ENCODE peak calls at places on chromosomes 4 and X, in six cellular contexts. J is GM23338, R is fibroblast of mammary gland, E is nephron progenitor cell, A is GM20000, Y is omental fat pad. W is an unnamed sample.
A peak's percentile ranks its signal among the peaks of the same experiment; 100 is the strongest.

GRCh38 chr4:41331224-41331623 is 74.5 kb downstream of the UCHL1 start:
- DNase-seq in R (no peak), Y (no peak), A (no peak), J (no peak), E (no peak), W (no peak)

GRCh38 chrX:68443155-68443868 is 10.0 kb upstream of the OPHN1 start:
- DNase-seq in R (no peak), Y (no peak), J (no peak), A (no peak), E (no peak), W (no peak)

GRCh38 chr4:75340561-75340960 is 173.6 kb downstream of the RCHY1 start:
- DNase-seq in J (no peak), R (no peak), Y (no peak), A (no peak), E (no peak), W (no peak)

GRCh38 chr4:137968956-137969709 is 273.0 kb downstream of the SLC7A11 start:
- DNase-seq in Y (no peak), J (no peak), R (peak; percentile 68), A (no peak), E (no peak), W (no peak)

GRCh38 chr4:156505341-156505955 is 466.2 kb downstream of the PDGFC start:
- DNase-seq in J (peak; percentile 59), R (no peak), E (peak; percentile 22), Y (no peak), A (no peak), W (no peak)

GRCh38 chr4:32768664-32769389 is 2048.7 kb downstream of the PCDH7 start:
- DNase-seq in J (no peak), E (no peak), R (no peak), A (no peak), Y (no peak), W (no peak)

GRCh38 chr4:154294951-154295350 is 196.6 kb downstream of the DCHS2 start:
- DNase-seq in E (no peak), A (no peak), J (no peak), Y (no peak), R (no peak), W (no peak)

GRCh38 chrX:135977611-135978010 is 3.8 kb upstream of the MMGT1 start:
- DNase-seq in A (no peak), E (no peak), R (peak; percentile 69), Y (no peak), J (no peak), W (no peak)

GRCh38 chr4:17058506-17058905 is 160.1 kb upstream of the LDB2 start:
- DNase-seq in R (peak; percentile 81), Y (no peak), A (no peak), J (no peak), E (no peak), W (no peak)

GRCh38 chr4:158161561-158162354 is 11.1 kb downstream of the GASK1B start:
- DNase-seq in J (no peak), A (no peak), R (peak; percentile 90), E (no peak), Y (no peak), W (no peak)

GRCh38 chr4:105265689-105266088 is 119.0 kb downstream of the TET2 start:
- DNase-seq in A (no peak), Y (no peak), E (no peak), J (no peak), R (no peak), W (no peak)

GRCh38 chrX:97705936-97706335 is 822.2 kb downstream of the RPA4 start:
- DNase-seq in J (no peak), R (no peak), A (no peak), E (no peak), Y (no peak), W (no peak)

GRCh38 chr4:651884-652642 is 22.0 kb downstream of the ATP5ME start:
- DNase-seq in E (no peak), J (no peak), Y (no peak), R (no peak), A (no peak), W (no peak)

GRCh38 chr4:133775881-133776280 is 425.7 kb downstream of the PABPC4L start:
- DNase-seq in Y (no peak), A (no peak), J (no peak), R (peak; percentile 35), E (no peak), W (no peak)

GRCh38 chrX:19836337-19836736 is 51.1 kb downstream of the SH3KBP1 start:
- DNase-seq in E (no peak), R (no peak), J (no peak), A (no peak), Y (no peak), W (no peak)

GRCh38 chrX:42615161-42615563 is 162.8 kb downstream of the PPP1R2C start:
- DNase-seq in Y (no peak), A (no peak), J (peak; percentile 44), E (peak; percentile 2), R (peak; percentile 4), W (no peak)

GRCh38 chrX:68490644-68491043 is 8.2 kb upstream of the YIPF6 start:
- DNase-seq in R (peak; percentile 26), Y (no peak), J (peak; percentile 53), A (no peak), E (no peak), W (no peak)

GRCh38 chr4:120331486-120332281 is 265.0 kb upstream of the MAD2L1 start:
- DNase-seq in R (peak; percentile 36), A (no peak), J (no peak), Y (no peak), E (no peak), W (no peak)

GRCh38 chrX:132677233-132677716 is 188.4 kb upstream of the MBNL3 start:
- DNase-seq in E (no peak), J (no peak), R (no peak), A (no peak), Y (no peak), W (no peak)

GRCh38 chrX:43882294-43882681 is at the start of gene MAOB:
- DNase-seq in J (peak; percentile 57), R (peak; percentile 2), E (peak; percentile 61), A (peak; percentile 27), Y (no peak), W (no peak)

GRCh38 chr4:180455226-180455625 is 1788.0 kb upstream of the TENM3 start:
- DNase-seq in J (peak; percentile 74), E (no peak), R (no peak), A (no peak), Y (no peak), W (no peak)

GRCh38 chr4:180449395-180449956 is 1793.7 kb upstream of the TENM3 start:
- DNase-seq in R (no peak), J (peak; percentile 84), A (peak; percentile 18), E (peak; percentile 51), Y (no peak), W (peak; percentile 26)
- TF ChIP-seq CTCF in R (peak; percentile 22), J (peak; percentile 94), A (peak; percentile 40), E (peak; percentile 59), Y (no peak), W (peak; percentile 88)

GRCh38 chr4:80171656-80172055 is 25.6 kb upstream of the PRDM8 start:
- DNase-seq in J (no peak), R (peak; percentile 45), E (no peak), Y (no peak), A (no peak), W (no peak)

GRCh38 chr4:80171251-80171650 is 26.1 kb upstream of the PRDM8 start:
- DNase-seq in Y (no peak), A (no peak), J (no peak), E (no peak), R (peak; percentile 80), W (no peak)

GRCh38 chr4:80173387-80173786 is 23.9 kb upstream of the PRDM8 start:
- DNase-seq in J (no peak), A (peak; percentile 21), E (no peak), Y (no peak), R (peak; percentile 93), W (no peak)

GRCh38 chr4:80173841-80174240 is 23.5 kb upstream of the PRDM8 start:
- DNase-seq in R (peak; percentile 84), A (no peak), J (no peak), Y (no peak), E (no peak), W (no peak)

GRCh38 chr4:80172203-80172602 is 25.1 kb upstream of the PRDM8 start:
- DNase-seq in J (no peak), R (no peak), Y (no peak), E (no peak), A (peak; percentile 5), W (no peak)
- TF ChIP-seq CTCF in J (no peak), R (no peak), Y (no peak), E (no peak), A (no peak), W (no peak)

DNA sequence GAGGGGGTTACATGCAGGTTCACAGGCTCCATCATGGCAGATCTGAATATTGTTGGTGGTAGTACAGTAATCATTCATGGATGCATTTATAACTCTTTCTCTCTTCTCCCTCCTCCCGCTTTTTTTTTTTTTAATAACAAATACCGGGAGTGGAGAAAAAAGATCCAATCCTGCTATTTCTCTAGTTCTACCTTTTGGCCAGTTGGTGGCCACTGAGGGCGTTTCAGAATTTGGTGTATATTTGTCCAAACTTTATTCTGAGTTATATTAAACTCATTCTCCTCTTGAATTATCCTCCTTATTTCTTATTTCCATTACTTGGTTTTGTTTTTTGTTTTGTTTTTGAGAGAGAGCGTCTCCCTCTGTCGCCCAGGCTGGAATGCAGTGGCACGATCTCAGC is 74.8 kb downstream of the HMGB2 start:
- DNase-seq in Y (no peak), J (no peak), A (no peak), E (no peak), R (no peak), W (no peak)
- TF ChIP-seq CTCF in Y (no peak), J (no peak), A (no peak), E (peak; percentile 10), R (peak; percentile 16), W (no peak)

GRCh38 chrX:111568356-111568755 is 56.9 kb downstream of the SERTM2 start:
- DNase-seq in A (no peak), J (peak; percentile 63), E (peak; percentile 9), R (peak; percentile 15), Y (no peak), W (no peak)
- TF ChIP-seq CTCF in A (no peak), J (peak; percentile 72), E (peak; percentile 60), R (peak; percentile 55), Y (no peak), W (peak; percentile 21)

DNA sequence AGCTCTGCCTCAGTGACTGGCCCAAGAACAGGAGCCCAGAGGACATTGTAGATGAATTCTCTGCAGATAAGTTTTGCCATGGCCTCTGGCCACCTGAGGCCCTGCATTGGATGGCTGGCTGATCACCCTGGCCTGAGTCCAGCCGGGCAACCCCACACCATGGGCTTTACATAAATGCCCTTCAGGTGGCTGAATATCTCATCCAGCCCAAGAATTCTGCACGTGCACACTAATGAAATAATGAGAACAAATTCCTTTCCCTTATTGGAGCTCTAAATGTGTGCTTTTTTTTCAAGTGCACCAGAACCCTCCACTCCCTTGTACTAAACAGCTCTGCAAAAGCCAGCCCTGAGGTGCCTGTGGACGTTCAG is 65.7 kb downstream of the IRF2 start:
- DNase-seq in J (no peak), E (no peak), A (no peak), R (no peak), Y (no peak), W (no peak)
- TF ChIP-seq CTCF in J (no peak), E (no peak), A (no peak), R (no peak), Y (no peak), W (no peak)

W was measured in D721Med.